ENCODE peak calls at places on chromosome X, in six cellular contexts. L is H9, Y is IMR-90, I is mesenchymal stem cell, Q is H1, H is neuronal stem cell. J is an unnamed sample.

GRCh38 chrX:102546818-102547493 is 30.4 kb upstream of the TMSB15A start:
- DNase-seq in L (no peak), Q (no peak), Y (no peak), H (no peak), I (no peak), J (no peak)

GRCh38 chrX:16484338-16484737 is 165.6 kb upstream of the S100G start:
- DNase-seq in L (no peak), Y (peak), Q (no peak), H (no peak), I (peak), J (no peak)

GRCh38 chrX:123959281-123960063 is 2.0 kb upstream of the STAG2 start:
- DNase-seq in H (peak), L (no peak), Q (no peak), I (peak), Y (no peak), J (peak)

GRCh38 chrX:104195013-104195412 is 28.8 kb downstream of the FAM199X start:
- DNase-seq in Q (no peak), L (no peak), Y (no peak), I (no peak), H (no peak), J (no peak)

GRCh38 chrX:21412883-21413282 is 38.7 kb downstream of the CNKSR2 start:
- DNase-seq in I (peak), Y (peak), L (no peak), H (no peak), Q (no peak), J (no peak)

GRCh38 chrX:104659037-104659744 is 93.2 kb downstream of the IL1RAPL2 start:
- DNase-seq in I (peak), Q (no peak), L (no peak), H (no peak), Y (no peak), J (no peak)

GRCh38 chrX:1386338-1387127 is 5.4 kb downstream of the SLC25A6 start:
- DNase-seq in Y (no peak), I (no peak), Q (no peak), H (no peak), L (no peak), J (no peak)

GRCh38 chrX:116345953-116346352 is 90.5 kb upstream of the SLC6A14 start:
- DNase-seq in Q (no peak), H (no peak), I (no peak), Y (no peak), L (no peak), J (no peak)

GRCh38 chrX:56728321-56728720 is 722 bp upstream of the NBDY start:
- DNase-seq in I (no peak), H (no peak), Q (no peak), L (no peak), Y (no peak), J (no peak)

GRCh38 chrX:129534816-129535578 is 5.1 kb upstream of the OCRL start:
- DNase-seq in H (no peak), Y (peak), L (no peak), I (peak), Q (no peak), J (no peak)

GRCh38 chrX:39928704-39929439 is 168.9 kb downstream of the BCOR start:
- DNase-seq in Y (no peak), I (no peak), L (no peak), Q (no peak), H (no peak), J (no peak)

GRCh38 chrX:112211459-112211858 is 128.9 kb upstream of the TRPC5 start:
- DNase-seq in I (no peak), Q (no peak), L (no peak), H (no peak), Y (peak), J (no peak)

GRCh38 chrX:15749642-15750610 is 11.9 kb downstream of the CA5B start:
- DNase-seq in Y (peak), I (peak), Q (no peak), L (no peak), H (no peak), J (no peak)

GRCh38 chrX:155218777-155219176 is 2.5 kb downstream of the VBP1 start:
- DNase-seq in L (no peak), H (no peak), Y (no peak), I (no peak), Q (no peak), J (no peak)

GRCh38 chrX:153475751-153476281 is 5.4 kb upstream of the HAUS7 start:
- DNase-seq in Q (no peak), H (no peak), L (no peak), I (no peak), Y (no peak), J (no peak)

GRCh38 chrX:39144965-39145364 is 343.7 kb downstream of the MID1IP1 start:
- DNase-seq in I (no peak), Y (no peak), Q (no peak), L (no peak), H (no peak), J (no peak)

GRCh38 chrX:131677655-131678628 is 134.1 kb downstream of the OR13H1 start:
- DNase-seq in L (peak), Y (peak), H (peak), I (peak), Q (peak), J (peak)

GRCh38 chrX:141214216-141214615 is 28.1 kb downstream of the SPANXC start:
- DNase-seq in I (no peak), Y (no peak), Q (no peak), L (no peak), H (no peak), J (no peak)

GRCh38 chrX:100477468-100477867 is 67.4 kb upstream of the PCDH19 start:
- DNase-seq in L (no peak), I (no peak), Q (no peak), Y (no peak), H (no peak), J (no peak)

GRCh38 chrX:152220612-152221011 is 82.2 kb upstream of the MAGEA10 start:
- DNase-seq in H (no peak), Y (no peak), L (no peak), I (no peak), Q (no peak), J (no peak)

GRCh38 chrX:34487364-34487763 is 169.7 kb downstream of the TMEM47 start:
- DNase-seq in Q (no peak), H (no peak), I (no peak), Y (no peak), L (no peak), J (no peak)

GRCh38 chrX:101229155-101229554 is 9.6 kb downstream of the DRP2 start:
- DNase-seq in H (no peak), Y (peak), Q (no peak), L (no peak), I (peak), J (no peak)

GRCh38 chrX:1316527-1316926 is 20.1 kb upstream of the IL3RA start:
- DNase-seq in Y (no peak), L (no peak), I (no peak), H (no peak), Q (no peak), J (no peak)

GRCh38 chrX:107718156-107718621 is 57.4 kb downstream of the TSC22D3 start:
- DNase-seq in H (peak), L (peak), I (peak), Y (peak), Q (no peak), J (peak)

GRCh38 chrX:46235778-46236177 is 309.4 kb downstream of the ZNF674 start:
- DNase-seq in I (no peak), L (no peak), Q (no peak), Y (no peak), H (no peak), J (no peak)

GRCh38 chrX:68703369-68703768 is 55.9 kb downstream of the STARD8 start:
- DNase-seq in Q (no peak), I (no peak), Y (no peak), L (peak), H (no peak), J (peak)

GRCh38 chrX:21781525-21781924 is 23.6 kb upstream of the SMPX start:
- DNase-seq in H (no peak), I (no peak), L (no peak), Y (peak), Q (no peak), J (no peak)

GRCh38 chrX:132292753-132293152 is 73.5 kb upstream of the RAP2C start:
- DNase-seq in I (peak), L (peak), Y (peak), H (peak), Q (no peak), J (peak)

DNA sequence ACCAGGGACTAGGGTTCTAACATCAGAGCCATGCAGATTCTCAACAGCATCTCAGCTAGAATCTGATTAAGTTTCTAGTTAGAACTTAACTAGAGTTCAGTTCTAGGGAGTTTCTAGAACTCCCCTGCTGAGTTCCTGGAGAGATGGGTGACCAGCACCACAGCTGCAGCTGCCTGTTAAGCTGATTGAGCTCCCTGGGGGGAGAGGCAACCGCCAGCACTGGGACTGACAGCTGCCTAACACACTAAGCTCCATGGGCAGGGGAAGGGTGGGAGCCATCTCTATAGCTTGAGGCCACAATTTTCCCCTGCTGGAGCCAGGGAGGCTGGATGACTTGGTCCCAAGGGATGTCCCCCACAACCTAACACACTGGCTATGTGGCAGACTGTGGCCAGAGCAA is 84.2 kb downstream of the CHIC1 start:
- DNase-seq in Y (no peak), H (no peak), Q (no peak), I (no peak), L (no peak), J (no peak)
- H2BK15ac ChIP-seq in Y (no peak), H (no peak), Q (no peak), I (no peak), L (no peak), J (no peak)

GRCh38 chrX:96918864-96919263 is 35.2 kb downstream of the RPA4 start:
- DNase-seq in Y (no peak), H (no peak), I (no peak), Q (no peak), L (no peak), J (no peak)
- H3K27ac ChIP-seq in Y (no peak), H (no peak), I (no peak), Q (no peak), L (no peak), J (no peak)

GRCh38 chrX:9137152-9137551 is 103.2 kb upstream of the FAM9B start:
- DNase-seq in I (no peak), Q (no peak), H (no peak), L (no peak), Y (no peak), J (no peak)
- H3K4ac ChIP-seq in I (no peak), Q (no peak), H (no peak), L (no peak), Y (no peak), J (no peak)

DNA sequence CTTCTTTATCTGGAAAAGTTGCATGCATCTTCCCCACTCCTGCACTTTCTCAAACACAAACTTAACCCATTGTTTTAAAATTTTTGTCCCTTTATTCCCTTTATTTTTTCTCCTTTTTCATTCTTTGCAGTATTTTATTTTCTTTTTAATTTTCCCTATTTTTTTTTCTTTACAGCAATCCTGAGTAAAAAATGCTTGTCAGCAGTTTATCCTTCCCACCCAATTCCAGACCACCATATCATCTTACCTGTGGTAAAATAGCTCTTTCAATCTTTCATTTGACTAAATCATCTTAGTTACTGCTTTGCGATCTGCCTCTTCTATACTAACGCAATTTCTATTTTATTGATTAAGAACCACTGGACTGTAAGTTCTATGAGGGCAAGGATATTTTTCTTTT is 450.5 kb downstream of the KLHL4 start:
- DNase-seq in Y (no peak), Q (no peak), I (no peak), H (no peak), L (no peak), J (no peak)
- H2BK15ac ChIP-seq in Y (no peak), Q (no peak), I (no peak), H (no peak), L (no peak), J (no peak)